ENCODE peak calls at places on chromosome 20, in nine cellular contexts. F is CD4-positive, alpha-beta T cell; O is KBM-7; H is amygdala; Y is NAMALWA; R is left cardiac atrium; Z is RCC 7860; J is adrenal gland; N is T-helper 9 cell. V is an unnamed sample.
A peak's percentile ranks its signal among the peaks of the same experiment; 100 is the strongest.

GRCh38 chr20:24987873-24988835 is 4.4 kb downstream of the APMAP start:
- DNase-seq in H (no peak), J (no peak), Y (no peak), O (no peak), R (peak; percentile 7), F (no peak), Z (no peak), N (no peak), V (no peak)

GRCh38 chr20:57780906-57781305 is 71.1 kb upstream of the PMEPA1 start:
- DNase-seq in N (no peak), J (no peak), Z (no peak), F (no peak), O (no peak), R (no peak), Y (no peak), H (no peak), V (no peak)

GRCh38 chr20:35305682-35306556 is 13.7 kb upstream of the FAM83C start:
- DNase-seq in Y (no peak), H (no peak), N (no peak), O (no peak), Z (peak; percentile 100), F (no peak), J (peak; percentile 96), R (peak; percentile 68), V (no peak)

GRCh38 chr20:63319164-63320040 is 26.4 kb downstream of the COL20A1 start:
- DNase-seq in R (peak; percentile 10), H (no peak), F (no peak), O (no peak), J (no peak), Y (no peak), N (no peak), Z (no peak), V (peak; percentile 29)

GRCh38 chr20:54633903-54634302 is 158.5 kb downstream of the DOK5 start:
- DNase-seq in Y (no peak), O (peak; percentile 5), F (no peak), R (no peak), Z (no peak), J (no peak), H (no peak), N (no peak), V (no peak)

GRCh38 chr20:18653736-18654447 is 66.0 kb downstream of the DTD1 start:
- DNase-seq in O (no peak), Z (no peak), H (no peak), R (no peak), Y (no peak), F (no peak), N (no peak), J (no peak), V (no peak)

GRCh38 chr20:38239406-38239805 is 21.1 kb downstream of the KIAA1755 start:
- DNase-seq in Z (no peak), N (no peak), J (no peak), F (no peak), H (no peak), O (no peak), Y (no peak), R (no peak), V (no peak)

GRCh38 chr20:37364927-37365272 is 19.0 kb downstream of the SRC start:
- DNase-seq in R (no peak), H (no peak), Z (no peak), F (no peak), Y (no peak), J (no peak), O (no peak), N (no peak), V (no peak)

GRCh38 chr20:34549291-34549928 is 9.1 kb upstream of the MAP1LC3A start:
- DNase-seq in J (no peak), Y (peak; percentile 51), O (peak; percentile 23), R (no peak), F (no peak), Z (no peak), H (no peak), N (no peak), V (peak; percentile 4)